ENCODE peak calls at places on chromosomes 13 and 19, in six cellular contexts. Z, R, N, Q, V and C are unnamed samples.

GRCh38 chr13:24307211-24308067 is 1.9 kb upstream of the C1QTNF9 start:
- DNase-seq in Z (no peak), R (no peak), N (no peak), Q (no peak), V (no peak), C (no peak)

GRCh38 chr19:14023404-14024235 is 4.3 kb upstream of the RLN3 start:
- DNase-seq in Z (no peak), R (no peak), N (no peak), Q (peak), V (no peak), C (peak)

GRCh38 chr13:89891416-89891815 is 1456.1 kb upstream of the MIR17HG start:
- DNase-seq in Z (no peak), R (no peak), N (no peak), Q (no peak), V (no peak), C (no peak)

GRCh38 chr13:62377838-62378237 is 962.2 kb upstream of the PCDH20 start:
- DNase-seq in Z (no peak), R (no peak), N (no peak), Q (no peak), V (no peak), C (no peak)

GRCh38 chr19:45553464-45553863 is 31.1 kb downstream of the OPA3 start:
- DNase-seq in Z (peak), R (no peak), N (no peak), Q (no peak), V (no peak), C (peak)

GRCh38 chr19:4197625-4198466 is 15.4 kb downstream of the ANKRD24 start:
- DNase-seq in Z (peak), R (no peak), N (no peak), Q (no peak), V (no peak), C (peak)

GRCh38 chr19:18091217-18091608 is 4.5 kb upstream of the IL12RB1 start:
- DNase-seq in Z (no peak), R (peak), N (peak), Q (peak), V (peak), C (no peak)

GRCh38 chr13:25463496-25463895 is 91.7 kb downstream of the ATP8A2 start:
- DNase-seq in Z (no peak), R (no peak), N (no peak), Q (no peak), V (no peak), C (no peak)

GRCh38 chr13:42971670-42972355 is 20.2 kb downstream of the EPSTI1 start:
- DNase-seq in Z (no peak), R (no peak), N (no peak), Q (no peak), V (no peak), C (no peak)

GRCh38 chr13:26605845-26606244 is 48.4 kb downstream of the WASF3 start:
- DNase-seq in Z (no peak), R (no peak), N (no peak), Q (no peak), V (no peak), C (no peak)